ENCODE peak calls at places on chromosomes 12 and 14, in six cellular contexts. One of them, this sample, is unnamed.

GRCh38 chr12:52023182-52023975 is 16.6 kb downstream of the TAMALIN start:
- DNase-seq in GM12891: peak
- DNase-seq in K562: peak
- DNase-seq in GM12878: no peak
- DNase-seq in HepG2: peak
- DNase-seq in H1: peak
- DNase-seq in this sample: peak

GRCh38 chr14:64191756-64192155 is 102.4 kb downstream of the ESR2 start:
- DNase-seq in GM12891: no peak
- DNase-seq in K562: no peak
- DNase-seq in GM12878: no peak
- DNase-seq in HepG2: no peak
- DNase-seq in H1: no peak
- DNase-seq in this sample: no peak

GRCh38 chr14:65186951-65187350 is 84.6 kb upstream of the MAX start:
- DNase-seq in GM12891: no peak
- DNase-seq in K562: no peak
- DNase-seq in GM12878: no peak
- DNase-seq in HepG2: no peak
- DNase-seq in H1: no peak
- DNase-seq in this sample: no peak

GRCh38 chr14:104213301-104214034 is 75.1 kb downstream of the KIF26A start:
- DNase-seq in GM12891: no peak
- DNase-seq in K562: no peak
- DNase-seq in GM12878: no peak
- DNase-seq in HepG2: no peak
- DNase-seq in H1: no peak
- DNase-seq in this sample: no peak

GRCh38 chr14:68616255-68616902 is 176.5 kb downstream of the ZFP36L1 start:
- DNase-seq in GM12891: no peak
- DNase-seq in K562: no peak
- DNase-seq in GM12878: no peak
- DNase-seq in HepG2: no peak
- DNase-seq in H1: no peak
- DNase-seq in this sample: no peak

GRCh38 chr12:54251667-54252284 is 28.1 kb downstream of the CBX5 start:
- DNase-seq in GM12891: peak
- DNase-seq in K562: peak
- DNase-seq in GM12878: no peak
- DNase-seq in HepG2: peak
- DNase-seq in H1: no peak
- DNase-seq in this sample: no peak

GRCh38 chr14:74762917-74763802 is at the start of gene YLPM1:
- DNase-seq in GM12891: peak
- DNase-seq in K562: peak
- DNase-seq in GM12878: peak
- DNase-seq in HepG2: peak
- DNase-seq in H1: peak
- DNase-seq in this sample: peak

GRCh38 chr14:37230551-37231194 is 32.9 kb downstream of the MIPOL1 start:
- DNase-seq in GM12891: no peak
- DNase-seq in K562: peak
- DNase-seq in GM12878: no peak
- DNase-seq in HepG2: peak
- DNase-seq in H1: no peak
- DNase-seq in this sample: no peak

GRCh38 chr12:117805865-117806264 is 162.9 kb downstream of the KSR2 start:
- DNase-seq in GM12891: no peak
- DNase-seq in K562: no peak
- DNase-seq in GM12878: no peak
- DNase-seq in HepG2: no peak
- DNase-seq in H1: no peak
- DNase-seq in this sample: no peak

GRCh38 chr14:92480856-92481255 is 32.7 kb upstream of the RIN3 start:
- DNase-seq in GM12891: no peak
- DNase-seq in K562: no peak
- DNase-seq in GM12878: no peak
- DNase-seq in HepG2: no peak
- DNase-seq in H1: no peak
- DNase-seq in this sample: no peak

GRCh38 chr14:52350445-52350844 is 36.3 kb downstream of the PTGER2 start:
- DNase-seq in GM12891: no peak
- DNase-seq in K562: no peak
- DNase-seq in GM12878: no peak
- DNase-seq in HepG2: no peak
- DNase-seq in H1: no peak
- DNase-seq in this sample: no peak

GRCh38 chr12:20350495-20350894 is 17.8 kb upstream of the PDE3A start:
- DNase-seq in GM12891: no peak
- DNase-seq in K562: no peak
- DNase-seq in GM12878: no peak
- DNase-seq in HepG2: no peak
- DNase-seq in H1: no peak
- DNase-seq in this sample: no peak

GRCh38 chr14:51884086-51884927 is 23.9 kb downstream of the GNG2 start:
- DNase-seq in GM12891: no peak
- DNase-seq in K562: no peak
- DNase-seq in GM12878: no peak
- DNase-seq in HepG2: no peak
- DNase-seq in H1: no peak
- DNase-seq in this sample: no peak

GRCh38 chr12:47742253-47742825 is 16.3 kb downstream of the RAPGEF3 start:
- DNase-seq in GM12891: no peak
- DNase-seq in K562: peak
- DNase-seq in GM12878: no peak
- DNase-seq in HepG2: peak
- DNase-seq in H1: no peak
- DNase-seq in this sample: no peak

GRCh38 chr12:44000309-44000952 is 164.6 kb downstream of the TMEM117 start:
- DNase-seq in GM12891: no peak
- DNase-seq in K562: peak
- DNase-seq in GM12878: no peak
- DNase-seq in HepG2: peak
- DNase-seq in H1: peak
- DNase-seq in this sample: no peak

GRCh38 chr12:124940393-124941169 is 26.1 kb upstream of the UBC start:
- DNase-seq in GM12891: no peak
- DNase-seq in K562: peak
- DNase-seq in GM12878: peak
- DNase-seq in HepG2: peak
- DNase-seq in H1: peak
- DNase-seq in this sample: no peak

GRCh38 chr12:116601933-116602809 is 43.0 kb downstream of the MAP1LC3B2 start:
- DNase-seq in GM12891: no peak
- DNase-seq in K562: no peak
- DNase-seq in GM12878: no peak
- DNase-seq in HepG2: no peak
- DNase-seq in H1: no peak
- DNase-seq in this sample: no peak

GRCh38 chr12:71456316-71456715 is 16.7 kb downstream of the LGR5 start:
- DNase-seq in GM12891: no peak
- DNase-seq in K562: no peak
- DNase-seq in GM12878: no peak
- DNase-seq in HepG2: no peak
- DNase-seq in H1: no peak
- DNase-seq in this sample: no peak

GRCh38 chr14:32417956-32418552 is 89.0 kb downstream of the AKAP6 start:
- DNase-seq in GM12891: no peak
- DNase-seq in K562: no peak
- DNase-seq in GM12878: no peak
- DNase-seq in HepG2: no peak
- DNase-seq in H1: no peak
- DNase-seq in this sample: no peak

GRCh38 chr12:79451988-79452387 is 238.8 kb downstream of the PAWR start:
- DNase-seq in GM12891: no peak
- DNase-seq in K562: no peak
- DNase-seq in GM12878: no peak
- DNase-seq in HepG2: peak
- DNase-seq in H1: no peak
- DNase-seq in this sample: no peak

GRCh38 chr14:74642011-74642410 is 30.0 kb upstream of the LTBP2 start:
- DNase-seq in GM12891: no peak
- DNase-seq in K562: no peak
- DNase-seq in GM12878: no peak
- DNase-seq in HepG2: no peak
- DNase-seq in H1: no peak
- DNase-seq in this sample: no peak

GRCh38 chr14:65492277-65492676 is 79.7 kb downstream of the FUT8 start:
- DNase-seq in GM12891: no peak
- DNase-seq in K562: no peak
- DNase-seq in GM12878: no peak
- DNase-seq in HepG2: no peak
- DNase-seq in H1: no peak
- DNase-seq in this sample: no peak

GRCh38 chr14:24366664-24367505 is 1.1 kb upstream of the NFATC4 start:
- DNase-seq in GM12891: peak
- DNase-seq in K562: peak
- DNase-seq in GM12878: peak
- DNase-seq in HepG2: peak
- DNase-seq in H1: no peak
- DNase-seq in this sample: peak
- TF ChIP-seq POLR2A in GM12891: no peak
- TF ChIP-seq POLR2A in K562: no peak
- TF ChIP-seq POLR2A in GM12878: no peak
- TF ChIP-seq POLR2A in HepG2: no peak
- TF ChIP-seq POLR2A in H1: no peak
- TF ChIP-seq POLR2A in this sample: no peak

GRCh38 chr14:60648934-60649814 is at the start of gene SIX1:
- DNase-seq in GM12891: peak
- DNase-seq in K562: peak
- DNase-seq in GM12878: no peak
- DNase-seq in HepG2: peak
- DNase-seq in H1: no peak
- DNase-seq in this sample: no peak

GRCh38 chr14:60646202-60646886 is 2.9 kb downstream of the SIX1 start:
- DNase-seq in GM12891: no peak
- DNase-seq in K562: no peak
- DNase-seq in GM12878: no peak
- DNase-seq in HepG2: no peak
- DNase-seq in H1: no peak
- DNase-seq in this sample: no peak

GRCh38 chr14:60647081-60647836 is 2.0 kb downstream of the SIX1 start:
- DNase-seq in GM12891: no peak
- DNase-seq in K562: no peak
- DNase-seq in GM12878: no peak
- DNase-seq in HepG2: peak
- DNase-seq in H1: no peak
- DNase-seq in this sample: no peak

GRCh38 chr14:60648169-60648933 is 926 bp downstream of the SIX1 start:
- DNase-seq in GM12891: no peak
- DNase-seq in K562: peak
- DNase-seq in GM12878: no peak
- DNase-seq in HepG2: no peak
- DNase-seq in H1: no peak
- DNase-seq in this sample: no peak

GRCh38 chr14:60647837-60648168 is 1.5 kb downstream of the SIX1 start:
- DNase-seq in GM12891: no peak
- DNase-seq in K562: no peak
- DNase-seq in GM12878: no peak
- DNase-seq in HepG2: no peak
- DNase-seq in H1: no peak
- DNase-seq in this sample: no peak
- TF ChIP-seq TAF1 in GM12891: no peak
- TF ChIP-seq TAF1 in K562: no peak
- TF ChIP-seq TAF1 in GM12878: no peak
- TF ChIP-seq TAF1 in HepG2: peak
- TF ChIP-seq TAF1 in H1: no peak
- TF ChIP-seq TAF1 in this sample: no peak

DNA sequence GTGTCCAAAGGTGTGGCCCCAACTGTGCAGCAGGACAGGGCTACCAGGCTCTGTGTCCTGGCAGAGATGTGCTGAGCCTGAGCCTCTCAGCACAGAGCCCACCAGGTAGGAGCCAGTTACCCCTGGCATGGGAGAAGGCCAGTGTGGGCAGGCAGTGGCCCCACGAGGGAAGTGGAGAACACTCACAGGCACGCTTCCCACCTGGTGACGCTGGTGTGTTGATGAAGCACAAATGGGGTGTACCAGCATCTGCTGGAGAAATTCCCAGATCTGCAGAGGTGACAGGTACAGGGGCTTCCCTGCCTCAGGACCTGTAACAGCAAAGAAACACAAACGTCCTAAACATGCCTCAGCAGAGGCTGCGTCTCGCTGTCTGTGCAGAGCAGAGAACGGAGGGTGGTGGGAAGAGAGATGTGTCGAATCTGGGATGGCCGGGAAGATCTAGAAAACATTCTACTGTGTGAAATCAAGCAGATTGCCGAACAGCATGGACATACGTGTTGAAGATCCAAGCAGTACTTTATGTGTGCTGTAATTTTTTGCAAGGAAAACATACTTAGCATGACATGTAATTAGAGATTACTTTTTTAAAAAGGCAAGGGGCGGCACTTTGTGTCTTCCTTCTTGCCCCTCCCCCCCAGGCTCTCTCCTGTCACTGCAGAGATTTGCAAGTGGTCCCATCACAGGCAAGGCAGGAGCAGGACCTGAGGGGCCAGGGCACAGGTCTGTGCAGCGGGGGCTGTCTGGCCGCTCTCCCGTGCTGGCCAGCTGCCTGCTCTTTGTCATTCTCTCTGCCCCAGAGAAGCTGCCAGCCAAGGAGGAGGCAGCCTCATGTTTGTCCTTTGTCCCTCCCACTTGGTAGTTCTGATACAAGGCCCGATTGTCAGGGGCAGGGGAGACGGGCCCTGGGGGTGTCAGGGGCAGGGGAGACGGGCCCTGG is 17.3 kb downstream of the HIP1R start:
- DNase-seq in GM12891: no peak
- DNase-seq in K562: no peak
- DNase-seq in GM12878: no peak
- DNase-seq in HepG2: no peak
- DNase-seq in H1: no peak
- DNase-seq in this sample: no peak
- TF ChIP-seq POLR2A in GM12891: no peak
- TF ChIP-seq POLR2A in K562: no peak
- TF ChIP-seq POLR2A in GM12878: no peak
- TF ChIP-seq POLR2A in HepG2: no peak
- TF ChIP-seq POLR2A in H1: no peak
- TF ChIP-seq POLR2A in this sample: no peak

GRCh38 chr12:123516221-123516780 is 17.2 kb downstream of the RILPL1 start:
- DNase-seq in GM12891: no peak
- DNase-seq in K562: peak
- DNase-seq in GM12878: no peak
- DNase-seq in HepG2: no peak
- DNase-seq in H1: no peak
- DNase-seq in this sample: no peak

GRCh38 chr12:123520567-123521474 is 12.7 kb downstream of the RILPL1 start:
- DNase-seq in GM12891: no peak
- DNase-seq in K562: peak
- DNase-seq in GM12878: no peak
- DNase-seq in HepG2: no peak
- DNase-seq in H1: no peak
- DNase-seq in this sample: no peak

GRCh38 chr12:123523518-123523917 is 10.0 kb downstream of the RILPL1 start:
- DNase-seq in GM12891: no peak
- DNase-seq in K562: peak
- DNase-seq in GM12878: no peak
- DNase-seq in HepG2: no peak
- DNase-seq in H1: no peak
- DNase-seq in this sample: no peak

GRCh38 chr12:123522164-123522563 is 11.4 kb downstream of the RILPL1 start:
- DNase-seq in GM12891: no peak
- DNase-seq in K562: peak
- DNase-seq in GM12878: no peak
- DNase-seq in HepG2: no peak
- DNase-seq in H1: no peak
- DNase-seq in this sample: no peak

GRCh38 chr12:123519151-123520001 is 14.1 kb downstream of the RILPL1 start:
- DNase-seq in GM12891: no peak
- DNase-seq in K562: peak
- DNase-seq in GM12878: no peak
- DNase-seq in HepG2: peak
- DNase-seq in H1: no peak
- DNase-seq in this sample: no peak
- TF ChIP-seq TAF1 in GM12891: no peak
- TF ChIP-seq TAF1 in K562: no peak
- TF ChIP-seq TAF1 in GM12878: no peak
- TF ChIP-seq TAF1 in HepG2: no peak
- TF ChIP-seq TAF1 in H1: no peak
- TF ChIP-seq TAF1 in this sample: no peak